ENCODE peak calls at places on chromosomes 3 and 15, in eight cellular contexts. T, B, K, I, N, X, S and O are unnamed samples.

GRCh38 chr3:22792533-22792932 is 410.6 kb upstream of the UBE2E2 start:
- DNase-seq in T (no peak), B (no peak), K (no peak), I (no peak), N (no peak), X (no peak), S (no peak), O (no peak)

GRCh38 chr3:186241910-186242821 is 119.9 kb downstream of the DGKG start:
- DNase-seq in T (peak; percentile 75), B (peak; percentile 65), K (peak; percentile 92), I (no peak), N (peak; percentile 84), X (peak; percentile 60), S (peak; percentile 66), O (peak; percentile 56)

GRCh38 chr15:89371145-89372044 is 36.8 kb upstream of the POLG start:
- DNase-seq in T (no peak), B (no peak), K (no peak), I (no peak), N (no peak), X (no peak), S (no peak), O (no peak)

GRCh38 chr3:4772171-4772804 is 206.9 kb upstream of the BHLHE40 start:
- DNase-seq in T (peak; percentile 91), B (peak; percentile 84), K (no peak), I (no peak), N (peak; percentile 93), X (peak; percentile 65), S (no peak), O (no peak)

GRCh38 chr15:84749111-84749991 is 959 bp downstream of the ZNF592 start:
- DNase-seq in T (peak; percentile 43), B (peak; percentile 23), K (peak; percentile 4), I (no peak), N (peak; percentile 48), X (peak; percentile 18), S (peak; percentile 56), O (peak; percentile 16)

GRCh38 chr3:66498718-66499611 is 1.9 kb downstream of the LRIG1 start:
- DNase-seq in T (peak; percentile 29), B (peak; percentile 21), K (no peak), I (no peak), N (no peak), X (peak; percentile 16), S (no peak), O (no peak)

GRCh38 chr3:77536038-77536775 is 496.3 kb downstream of the ROBO2 start:
- DNase-seq in T (no peak), B (no peak), K (no peak), I (no peak), N (no peak), X (no peak), S (no peak), O (no peak)

GRCh38 chr15:73368301-73369072 is at the start of gene HCN4:
- DNase-seq in T (no peak), B (peak; percentile 48), K (no peak), I (no peak), N (peak; percentile 72), X (no peak), S (no peak), O (no peak)

GRCh38 chr3:45628746-45629145 is 34.2 kb downstream of the LIMD1 start:
- DNase-seq in T (no peak), B (no peak), K (no peak), I (no peak), N (no peak), X (no peak), S (no peak), O (no peak)

GRCh38 chr3:154818676-154819255 is 261.4 kb upstream of the MME start:
- DNase-seq in T (no peak), B (no peak), K (no peak), I (no peak), N (no peak), X (peak; percentile 18), S (no peak), O (no peak)

GRCh38 chr15:73632670-73633058 is 525 bp downstream of the NPTN start:
- DNase-seq in T (no peak), B (no peak), K (no peak), I (no peak), N (peak; percentile 59), X (no peak), S (peak; percentile 38), O (peak; percentile 6)

GRCh38 chr3:184540777-184541681 is 20.6 kb upstream of the EPHB3 start:
- DNase-seq in T (peak; percentile 87), B (peak; percentile 49), K (peak; percentile 44), I (peak; percentile 30), N (peak; percentile 73), X (no peak), S (peak; percentile 77), O (peak; percentile 66)

GRCh38 chr3:171458056-171458856 is 1.9 kb downstream of the TNIK start:
- DNase-seq in T (peak; percentile 50), B (no peak), K (peak; percentile 40), I (no peak), N (no peak), X (no peak), S (peak; percentile 50), O (peak; percentile 62)

GRCh38 chr3:15645740-15646490 is 44.4 kb downstream of the BTD start:
- DNase-seq in T (no peak), B (no peak), K (peak; percentile 95), I (no peak), N (no peak), X (peak; percentile 98), S (no peak), O (no peak)

GRCh38 chr15:79849789-79850188 is 47.0 kb downstream of the MTHFS start:
- DNase-seq in T (peak; percentile 16), B (no peak), K (peak; percentile 47), I (peak; percentile 3), N (no peak), X (peak; percentile 22), S (peak; percentile 8), O (no peak)

GRCh38 chr15:34318277-34319079 is 19.1 kb downstream of the SLC12A6 start:
- DNase-seq in T (peak; percentile 94), B (no peak), K (peak; percentile 75), I (no peak), N (peak; percentile 69), X (peak; percentile 45), S (peak; percentile 29), O (no peak)

GRCh38 chr15:82128401-82129143 is 82.8 kb upstream of the MEX3B start:
- DNase-seq in T (no peak), B (no peak), K (peak; percentile 39), I (no peak), N (no peak), X (peak; percentile 45), S (no peak), O (no peak)

GRCh38 chr3:171061749-171062148 is 35.2 kb upstream of the SLC2A2 start:
- DNase-seq in T (no peak), B (no peak), K (no peak), I (no peak), N (no peak), X (no peak), S (no peak), O (no peak)

GRCh38 chr15:63392355-63393009 is 10.8 kb upstream of the CA12 start:
- DNase-seq in T (no peak), B (no peak), K (no peak), I (no peak), N (no peak), X (no peak), S (no peak), O (no peak)

GRCh38 chr3:71537211-71537611 is 46.3 kb downstream of the FOXP1 start:
- DNase-seq in T (no peak), B (no peak), K (peak; percentile 94), I (no peak), N (no peak), X (peak; percentile 99), S (no peak), O (no peak)

GRCh38 chr3:58102976-58103447 is 94.8 kb downstream of the FLNB start:
- DNase-seq in T (no peak), B (no peak), K (no peak), I (no peak), N (no peak), X (no peak), S (no peak), O (no peak)

GRCh38 chr15:93152264-93152884 is 63.4 kb upstream of the RGMA start:
- DNase-seq in T (peak; percentile 41), B (no peak), K (no peak), I (no peak), N (no peak), X (no peak), S (no peak), O (peak; percentile 82)

GRCh38 chr3:39379778-39380155 is 3.4 kb upstream of the SLC25A38 start:
- DNase-seq in T (no peak), B (no peak), K (no peak), I (no peak), N (no peak), X (no peak), S (no peak), O (no peak)

GRCh38 chr3:46184469-46184868 is 23.6 kb downstream of the CCR1 start:
- DNase-seq in T (no peak), B (no peak), K (no peak), I (no peak), N (no peak), X (peak; percentile 42), S (no peak), O (no peak)

GRCh38 chr15:64776402-64776786 is 1.0 kb upstream of the RBPMS2 start:
- DNase-seq in T (no peak), B (peak; percentile 20), K (no peak), I (no peak), N (no peak), X (no peak), S (no peak), O (no peak)

GRCh38 chr15:67690936-67691335 is 134.4 kb upstream of the SKOR1 start:
- DNase-seq in T (no peak), B (no peak), K (peak; percentile 72), I (no peak), N (no peak), X (peak; percentile 90), S (no peak), O (no peak)

GRCh38 chr3:191415566-191415965 is 45.4 kb upstream of the PYDC2 start:
- DNase-seq in T (no peak), B (no peak), K (no peak), I (no peak), N (no peak), X (no peak), S (no peak), O (no peak)

GRCh38 chr3:74862501-74862900 is 248.0 kb upstream of the CNTN3 start:
- DNase-seq in T (no peak), B (no peak), K (no peak), I (no peak), N (no peak), X (no peak), S (no peak), O (no peak)

GRCh38 chr15:75195122-75195765 is 6.4 kb upstream of the C15orf39 start:
- DNase-seq in T (peak; percentile 25), B (peak; percentile 63), K (no peak), I (peak; percentile 4), N (no peak), X (no peak), S (no peak), O (no peak)

GRCh38 chr3:44529927-44530326 is 25.1 kb upstream of the ZKSCAN7 start:
- DNase-seq in T (peak; percentile 22), B (no peak), K (no peak), I (no peak), N (no peak), X (no peak), S (peak; percentile 16), O (no peak)

GRCh38 chr3:186590580-186591296 is 20.2 kb downstream of the DNAJB11 start:
- DNase-seq in T (no peak), B (no peak), K (no peak), I (no peak), N (no peak), X (no peak), S (no peak), O (no peak)

GRCh38 chr3:52490938-52491526 is 4.1 kb upstream of the STAB1 start:
- DNase-seq in T (no peak), B (peak; percentile 56), K (no peak), I (no peak), N (peak; percentile 71), X (peak; percentile 33), S (no peak), O (no peak)

GRCh38 chr15:58748787-58749531 is 548 bp downstream of the ADAM10 start:
- DNase-seq in T (peak; percentile 55), B (peak; percentile 64), K (no peak), I (peak; percentile 30), N (peak; percentile 75), X (no peak), S (peak; percentile 56), O (peak; percentile 13)

GRCh38 chr3:57544181-57545125 is at the start of gene DNAH12:
- DNase-seq in T (peak; percentile 25), B (no peak), K (peak; percentile 48), I (peak; percentile 14), N (no peak), X (peak; percentile 47), S (no peak), O (no peak)